ENCODE peak calls at places on chromosomes 1 and 21, in six cellular contexts. J is mesendoderm, X is IMR-90, E is mesenchymal stem cell, M is H9, N is H1. I is an unnamed sample.

GRCh38 chr21:15295875-15296274 is 231.1 kb upstream of the NRIP1 start:
- DNase-seq in J (no peak), X (no peak), E (no peak), M (no peak), N (no peak), I (no peak)

GRCh38 chr1:247409869-247410544 is 6.0 kb upstream of the NLRP3 start:
- DNase-seq in J (no peak), X (no peak), E (no peak), M (no peak), N (no peak), I (no peak)

GRCh38 chr1:246815693-246816270 is 91.6 kb downstream of the SCCPDH start:
- DNase-seq in J (no peak), X (no peak), E (no peak), M (no peak), N (no peak), I (no peak)

GRCh38 chr1:167056529-167057296 is 33.5 kb downstream of the GPA33 start:
- DNase-seq in J (peak; percentile 67), X (no peak), E (peak; percentile 21), M (peak; percentile 34), N (no peak), I (no peak)

GRCh38 chr1:230322967-230323547 is 103.1 kb downstream of the PGBD5 start:
- DNase-seq in J (no peak), X (no peak), E (no peak), M (no peak), N (no peak), I (no peak)

GRCh38 chr1:75733661-75734060 is 9.2 kb downstream of the ACADM start:
- DNase-seq in J (no peak), X (no peak), E (no peak), M (no peak), N (no peak), I (no peak)

GRCh38 chr1:1119272-1119890 is 3.5 kb upstream of the C1orf159 start:
- DNase-seq in J (no peak), X (no peak), E (no peak), M (no peak), N (no peak), I (no peak)

GRCh38 chr1:168085401-168085872 is 51.3 kb downstream of the GPR161 start:
- DNase-seq in J (no peak), X (no peak), E (no peak), M (no peak), N (no peak), I (no peak)

GRCh38 chr1:206839006-206839560 is 26.3 kb upstream of the IL20 start:
- DNase-seq in J (no peak), X (no peak), E (no peak), M (no peak), N (no peak), I (no peak)

GRCh38 chr1:71339238-71339637 is 258.4 kb upstream of the ZRANB2 start:
- DNase-seq in J (peak; percentile 46), X (no peak), E (no peak), M (no peak), N (no peak), I (peak; percentile 8)

GRCh38 chr1:115107501-115108260 is 18.4 kb upstream of the TSPAN2 start:
- DNase-seq in J (no peak), X (peak; percentile 58), E (peak; percentile 25), M (no peak), N (no peak), I (no peak)

GRCh38 chr1:171781167-171781875 is at the start of gene METTL13:
- DNase-seq in J (peak; percentile 100), X (peak; percentile 99), E (peak; percentile 100), M (peak; percentile 100), N (peak; percentile 98), I (peak; percentile 98)

GRCh38 chr1:193434319-193434718 is 247.9 kb upstream of the B3GALT2 start:
- DNase-seq in J (no peak), X (peak; percentile 56), E (no peak), M (no peak), N (no peak), I (no peak)

GRCh38 chr1:67053535-67053784 is 488 bp downstream of the SLC35D1 start:
- DNase-seq in J (no peak), X (no peak), E (no peak), M (no peak), N (no peak), I (peak; percentile 64)

GRCh38 chr1:179021873-179022272 is 3.8 kb upstream of the FAM20B start:
- DNase-seq in J (no peak), X (peak; percentile 51), E (no peak), M (no peak), N (no peak), I (no peak)

GRCh38 chr1:115679141-115679611 is 37.4 kb downstream of the VANGL1 start:
- DNase-seq in J (peak; percentile 66), X (peak; percentile 72), E (peak; percentile 71), M (no peak), N (no peak), I (no peak)

GRCh38 chr1:64038965-64039926 is 164.2 kb upstream of the UBE2U start:
- DNase-seq in J (no peak), X (peak; percentile 100), E (peak; percentile 97), M (peak; percentile 46), N (no peak), I (no peak)

GRCh38 chr1:215899901-215900300 is 332.8 kb downstream of the KCTD3 start:
- DNase-seq in J (no peak), X (no peak), E (no peak), M (no peak), N (no peak), I (no peak)

GRCh38 chr1:215891266-215891665 is 324.2 kb downstream of the KCTD3 start:
- DNase-seq in J (no peak), X (peak; percentile 12), E (no peak), M (no peak), N (no peak), I (no peak)

GRCh38 chr1:215891673-215892072 is 324.6 kb downstream of the KCTD3 start:
- DNase-seq in J (no peak), X (peak; percentile 53), E (no peak), M (no peak), N (no peak), I (no peak)

GRCh38 chr1:215894617-215895016 is 327.5 kb downstream of the KCTD3 start:
- DNase-seq in J (peak; percentile 18), X (no peak), E (no peak), M (no peak), N (no peak), I (no peak)

GRCh38 chr1:215895893-215896292 is 328.8 kb downstream of the KCTD3 start:
- DNase-seq in J (no peak), X (no peak), E (no peak), M (no peak), N (no peak), I (no peak)
- H2BK15ac ChIP-seq in J (no peak overlapping the region), X (no peak overlapping the region), E (no peak overlapping the region), M (no peak overlapping the region), N (no peak overlapping the region), I (no peak overlapping the region)

DNA sequence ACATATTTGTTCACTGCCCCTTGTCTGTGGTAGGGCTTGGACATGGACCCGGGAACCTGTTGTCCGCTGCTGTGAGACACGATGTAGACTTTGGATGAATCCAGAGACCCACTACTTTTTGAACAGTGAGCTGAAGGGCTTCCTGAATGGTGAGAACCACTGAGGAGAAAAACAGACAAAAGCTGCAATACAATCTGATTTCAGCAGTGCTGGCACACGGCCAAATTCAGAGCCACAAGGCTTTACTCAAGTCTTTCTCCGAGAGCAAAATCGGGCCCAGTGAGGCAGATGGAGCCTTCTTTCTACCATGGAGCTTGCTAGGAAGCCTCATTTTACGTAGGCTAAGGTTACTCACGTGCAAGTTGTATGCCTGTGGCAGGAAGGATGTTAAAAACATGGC is 197.6 kb downstream of the SIPA1L2 start:
- DNase-seq in J (no peak), X (no peak), E (no peak), M (no peak), N (no peak), I (no peak)
- H4K8ac ChIP-seq in J (no peak overlapping the region), X (no peak overlapping the region), E (no peak overlapping the region), M (no peak overlapping the region), N (no peak overlapping the region), I (no peak overlapping the region)

DNA sequence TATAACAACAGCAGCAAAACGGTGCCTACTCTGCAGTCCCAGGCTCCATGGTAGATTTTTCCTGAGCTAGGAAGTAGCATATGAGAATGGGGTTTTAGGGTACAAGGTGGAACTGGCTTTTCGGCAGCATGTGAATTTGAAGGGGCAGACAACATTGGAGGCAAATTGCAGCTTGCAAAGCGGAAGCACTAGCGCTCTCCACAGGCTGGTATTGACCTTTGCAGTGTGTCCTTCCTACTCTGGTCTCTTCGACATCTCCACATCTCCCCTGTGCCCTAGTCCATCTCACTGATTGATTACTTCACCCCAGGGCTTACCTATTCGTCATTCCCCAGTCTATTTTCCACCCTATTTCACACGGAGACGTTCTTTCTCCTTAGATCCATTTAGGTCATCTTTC is 13.0 kb downstream of the IGSF21 start:
- DNase-seq in J (no peak), X (no peak), E (no peak), M (no peak), N (no peak), I (no peak)
- H2BK15ac ChIP-seq in J (no peak overlapping the region), X (no peak overlapping the region), E (no peak overlapping the region), M (no peak overlapping the region), N (no peak overlapping the region), I (no peak overlapping the region)

DNA sequence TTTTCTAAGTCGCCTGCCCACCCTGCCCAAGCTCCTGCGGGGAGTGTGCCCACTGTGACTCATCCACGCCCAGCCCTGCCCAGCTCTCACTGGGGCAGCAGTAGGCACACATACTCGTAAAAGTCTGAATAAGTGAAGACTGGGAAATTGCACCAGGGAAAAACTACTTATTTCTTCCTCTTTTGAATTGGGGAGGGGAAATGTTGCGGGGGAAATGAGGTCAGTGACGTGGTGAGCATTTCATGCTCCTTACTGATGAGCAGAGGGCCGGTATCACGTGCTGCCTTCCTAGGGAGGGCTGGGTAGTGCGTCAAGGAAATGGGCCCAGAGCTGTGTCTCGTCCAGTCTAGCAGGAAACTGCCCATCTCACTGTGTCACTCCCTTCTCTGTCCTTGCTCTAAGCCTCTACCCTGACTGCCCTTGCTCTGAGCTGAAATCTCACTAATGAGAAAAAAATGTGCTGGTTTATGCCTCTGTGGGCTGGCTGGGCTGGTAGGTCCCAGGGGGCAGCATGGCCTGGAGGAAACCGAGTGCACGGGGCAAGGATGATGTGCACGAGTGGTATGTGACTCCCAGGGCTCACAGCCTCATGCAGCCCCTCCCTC is 13.5 kb upstream of the TNFRSF1B start:
- DNase-seq in J (no peak), X (peak; percentile 88), E (peak; percentile 93), M (no peak), N (no peak), I (no peak)
- H4K8ac ChIP-seq in J (no peak overlapping the region), X (peak overlapping the region; percentile 85), E (peak overlapping the region; percentile 95), M (no peak overlapping the region), N (no peak overlapping the region), I (no peak overlapping the region)

GRCh38 chr1:2406451-2407041 is 5.8 kb downstream of the PEX10 start:
- DNase-seq in J (peak; percentile 23), X (no peak), E (no peak), M (peak; percentile 44), N (no peak), I (no peak)

GRCh38 chr1:2407991-2408275 is 4.4 kb downstream of the PEX10 start:
- DNase-seq in J (no peak), X (no peak), E (no peak), M (no peak), N (no peak), I (no peak)

GRCh38 chr1:2408859-2409276 is 3.5 kb downstream of the PEX10 start:
- DNase-seq in J (no peak), X (no peak), E (no peak), M (no peak), N (no peak), I (no peak)

GRCh38 chr1:2408456-2408855 is 3.9 kb downstream of the PEX10 start:
- DNase-seq in J (no peak), X (no peak), E (no peak), M (no peak), N (no peak), I (no peak)

GRCh38 chr1:2407166-2407990 is 5.0 kb downstream of the PEX10 start:
- DNase-seq in J (no peak), X (no peak), E (no peak), M (no peak), N (no peak), I (no peak)
- H2BK15ac ChIP-seq in J (no peak overlapping the region), X (no peak overlapping the region), E (no peak overlapping the region), M (no peak overlapping the region), N (no peak overlapping the region), I (no peak overlapping the region)

I was measured in neuronal stem cell.